ENCODE peak calls at places on chromosomes 12 and 14, in eight cellular contexts. One of them, this sample, is unnamed.

GRCh38 chr12:12823308-12823707 is 10.2 kb downstream of the DDX47 start:
- DNase-seq in kidney epithelial cell: no peak
- DNase-seq in WTC11: no peak
- DNase-seq in brain microvascular endothelial cell: peak; percentile 83
- DNase-seq in mucosa of gallbladder: no peak
- DNase-seq in amniotic epithelial cell: peak; percentile 94
- DNase-seq in ACHN: peak; percentile 85
- DNase-seq in EL: peak; percentile 92
- DNase-seq in this sample: no peak

GRCh38 chr12:53820503-53820902 is 68.7 kb upstream of the CISTR start:
- DNase-seq in brain microvascular endothelial cell: peak; percentile 5
- DNase-seq in mucosa of gallbladder: no peak
- DNase-seq in ACHN: peak; percentile 46
- DNase-seq in WTC11: no peak
- DNase-seq in amniotic epithelial cell: peak; percentile 82
- DNase-seq in kidney epithelial cell: no peak
- DNase-seq in EL: peak; percentile 74
- DNase-seq in this sample: no peak

GRCh38 chr14:41167040-41167439 is 439.6 kb upstream of the LRFN5 start:
- DNase-seq in kidney epithelial cell: no peak
- DNase-seq in EL: no peak
- DNase-seq in WTC11: no peak
- DNase-seq in amniotic epithelial cell: no peak
- DNase-seq in mucosa of gallbladder: no peak
- DNase-seq in brain microvascular endothelial cell: no peak
- DNase-seq in ACHN: no peak
- DNase-seq in this sample: peak; percentile 35

GRCh38 chr14:68653754-68654153 is 139.1 kb downstream of the ZFP36L1 start:
- DNase-seq in EL: no peak
- DNase-seq in brain microvascular endothelial cell: no peak
- DNase-seq in amniotic epithelial cell: no peak
- DNase-seq in ACHN: no peak
- DNase-seq in kidney epithelial cell: no peak
- DNase-seq in mucosa of gallbladder: no peak
- DNase-seq in WTC11: no peak
- DNase-seq in this sample: peak; percentile 11

GRCh38 chr12:112837629-112838191 is 46.2 kb downstream of the RPH3A start:
- DNase-seq in WTC11: no peak
- DNase-seq in kidney epithelial cell: no peak
- DNase-seq in brain microvascular endothelial cell: peak; percentile 47
- DNase-seq in amniotic epithelial cell: peak; percentile 63
- DNase-seq in EL: peak; percentile 67
- DNase-seq in ACHN: peak; percentile 66
- DNase-seq in mucosa of gallbladder: no peak
- DNase-seq in this sample: no peak

GRCh38 chr14:75223664-75224154 is 47.3 kb upstream of the TMED10 start:
- DNase-seq in amniotic epithelial cell: peak; percentile 80
- DNase-seq in kidney epithelial cell: no peak
- DNase-seq in ACHN: no peak
- DNase-seq in EL: peak; percentile 45
- DNase-seq in WTC11: peak; percentile 25
- DNase-seq in mucosa of gallbladder: peak; percentile 43
- DNase-seq in brain microvascular endothelial cell: no peak
- DNase-seq in this sample: peak; percentile 52

GRCh38 chr14:24092960-24093900 is 881 bp upstream of the PCK2 start:
- DNase-seq in mucosa of gallbladder: no peak
- DNase-seq in amniotic epithelial cell: no peak
- DNase-seq in ACHN: no peak
- DNase-seq in brain microvascular endothelial cell: no peak
- DNase-seq in kidney epithelial cell: no peak
- DNase-seq in EL: no peak
- DNase-seq in WTC11: no peak
- DNase-seq in this sample: no peak

GRCh38 chr12:26651566-26652188 is 181.3 kb downstream of the ITPR2 start:
- DNase-seq in EL: peak; percentile 72
- DNase-seq in mucosa of gallbladder: peak; percentile 54
- DNase-seq in amniotic epithelial cell: peak; percentile 75
- DNase-seq in kidney epithelial cell: no peak
- DNase-seq in ACHN: peak; percentile 90
- DNase-seq in brain microvascular endothelial cell: peak; percentile 86
- DNase-seq in WTC11: peak; percentile 75
- DNase-seq in this sample: peak; percentile 83

GRCh38 chr14:24261969-24262327 is 1.0 kb downstream of the TGM1 start:
- DNase-seq in EL: no peak
- DNase-seq in ACHN: no peak
- DNase-seq in kidney epithelial cell: no peak
- DNase-seq in WTC11: no peak
- DNase-seq in mucosa of gallbladder: no peak
- DNase-seq in amniotic epithelial cell: no peak
- DNase-seq in brain microvascular endothelial cell: no peak
- DNase-seq in this sample: no peak

GRCh38 chr14:59356783-59357182 is 108.4 kb downstream of the GPR135 start:
- DNase-seq in ACHN: no peak
- DNase-seq in amniotic epithelial cell: no peak
- DNase-seq in mucosa of gallbladder: no peak
- DNase-seq in kidney epithelial cell: no peak
- DNase-seq in brain microvascular endothelial cell: no peak
- DNase-seq in EL: no peak
- DNase-seq in WTC11: no peak
- DNase-seq in this sample: no peak

GRCh38 chr12:40215977-40216376 is 8.8 kb upstream of the LRRK2 start:
- DNase-seq in mucosa of gallbladder: no peak
- DNase-seq in kidney epithelial cell: no peak
- DNase-seq in WTC11: no peak
- DNase-seq in EL: peak; percentile 4
- DNase-seq in ACHN: no peak
- DNase-seq in amniotic epithelial cell: peak; percentile 61
- DNase-seq in brain microvascular endothelial cell: no peak
- DNase-seq in this sample: no peak

GRCh38 chr12:121894633-121895032 is 6.0 kb downstream of the PSMD9 start:
- DNase-seq in kidney epithelial cell: no peak
- DNase-seq in WTC11: peak; percentile 30
- DNase-seq in ACHN: peak; percentile 72
- DNase-seq in mucosa of gallbladder: no peak
- DNase-seq in brain microvascular endothelial cell: peak; percentile 27
- DNase-seq in amniotic epithelial cell: peak; percentile 74
- DNase-seq in EL: peak; percentile 32
- DNase-seq in this sample: peak; percentile 57

GRCh38 chr12:124626841-124627502 is 59.6 kb upstream of the NCOR2 start:
- DNase-seq in ACHN: no peak
- DNase-seq in amniotic epithelial cell: no peak
- DNase-seq in brain microvascular endothelial cell: peak; percentile 47
- DNase-seq in WTC11: no peak
- DNase-seq in EL: no peak
- DNase-seq in mucosa of gallbladder: peak; percentile 58
- DNase-seq in kidney epithelial cell: no peak
- DNase-seq in this sample: no peak

GRCh38 chr14:49677643-49678042 is 10.4 kb downstream of the POLE2 start:
- DNase-seq in mucosa of gallbladder: no peak
- DNase-seq in kidney epithelial cell: no peak
- DNase-seq in brain microvascular endothelial cell: no peak
- DNase-seq in amniotic epithelial cell: no peak
- DNase-seq in ACHN: no peak
- DNase-seq in EL: no peak
- DNase-seq in WTC11: peak; percentile 23
- DNase-seq in this sample: no peak

GRCh38 chr12:53107122-53107521 is 3.8 kb downstream of the SOAT2 start:
- DNase-seq in mucosa of gallbladder: no peak
- DNase-seq in brain microvascular endothelial cell: no peak
- DNase-seq in WTC11: no peak
- DNase-seq in ACHN: no peak
- DNase-seq in amniotic epithelial cell: no peak
- DNase-seq in kidney epithelial cell: no peak
- DNase-seq in EL: no peak
- DNase-seq in this sample: no peak

This sample was measured in H9.